ENCODE peak calls at places on chromosome 18, in ten cellular contexts. N, X, L, V, C, H, J, W, I and Q are unnamed samples.

GRCh38 chr18:47150824-47151366 is 595 bp upstream of the HDHD2 start:
- DNase-seq in N (peak), X (no peak), L (no peak), V (no peak), C (no peak), H (peak), J (peak), W (no peak), I (no peak), Q (no peak)

GRCh38 chr18:48493856-48494255 is 45.0 kb upstream of the CTIF start:
- DNase-seq in N (no peak), X (no peak), L (no peak), V (no peak), C (no peak), H (no peak), J (no peak), W (no peak), I (no peak), Q (no peak)

GRCh38 chr18:45670281-45670962 is 53.6 kb upstream of the SLC14A1 start:
- DNase-seq in N (peak), X (peak), L (no peak), V (no peak), C (no peak), H (no peak), J (peak), W (no peak), I (peak), Q (no peak)

GRCh38 chr18:31041346-31042067 is 1.0 kb downstream of the DSC3 start:
- DNase-seq in N (peak), X (no peak), L (peak), V (no peak), C (no peak), H (no peak), J (no peak), W (no peak), I (no peak), Q (no peak)

GRCh38 chr18:65934874-65935273 is 184.1 kb downstream of the CDH7 start:
- DNase-seq in N (no peak), X (no peak), L (no peak), V (no peak), C (no peak), H (no peak), J (no peak), W (no peak), I (no peak), Q (no peak)

GRCh38 chr18:42760290-42760689 is 355.2 kb downstream of the RIT2 start:
- DNase-seq in N (no peak), X (no peak), L (no peak), V (no peak), C (no peak), H (no peak), J (no peak), W (no peak), I (no peak), Q (no peak)

GRCh38 chr18:80109676-80110078 is 615 bp downstream of the ADNP2 start:
- DNase-seq in N (peak), X (peak), L (peak), V (peak), C (peak), H (peak), J (no peak), W (no peak), I (no peak), Q (peak)

GRCh38 chr18:79326413-79327198 is 69.1 kb upstream of the NFATC1 start:
- DNase-seq in N (peak), X (no peak), L (no peak), V (no peak), C (no peak), H (no peak), J (no peak), W (no peak), I (no peak), Q (no peak)

GRCh38 chr18:73365018-73365417 is 497.2 kb upstream of the NETO1 start:
- DNase-seq in N (peak), X (peak), L (no peak), V (no peak), C (no peak), H (no peak), J (no peak), W (no peak), I (no peak), Q (peak)

GRCh38 chr18:11119962-11120361 is 29.4 kb downstream of the PIEZO2 start:
- DNase-seq in N (peak), X (peak), L (no peak), V (no peak), C (peak), H (peak), J (no peak), W (no peak), I (no peak), Q (peak)

GRCh38 chr18:56977284-56977683 is 169.6 kb upstream of the BOD1L2 start:
- DNase-seq in N (no peak), X (no peak), L (no peak), V (no peak), C (no peak), H (no peak), J (no peak), W (no peak), I (no peak), Q (no peak)

GRCh38 chr18:34352385-34353163 is 127.9 kb upstream of the NOL4 start:
- DNase-seq in N (no peak), X (no peak), L (no peak), V (peak), C (no peak), H (no peak), J (no peak), W (no peak), I (no peak), Q (no peak)

GRCh38 chr18:23217781-23218180 is 82.5 kb downstream of the CABLES1 start:
- DNase-seq in N (no peak), X (no peak), L (no peak), V (no peak), C (no peak), H (no peak), J (no peak), W (no peak), I (no peak), Q (no peak)

GRCh38 chr18:46481048-46481846 is 175.8 kb downstream of the LOXHD1 start:
- DNase-seq in N (peak), X (peak), L (peak), V (no peak), C (peak), H (peak), J (peak), W (peak), I (peak), Q (peak)

GRCh38 chr18:74521068-74521725 is 13.1 kb upstream of the CNDP1 start:
- DNase-seq in N (no peak), X (no peak), L (no peak), V (no peak), C (no peak), H (no peak), J (no peak), W (no peak), I (no peak), Q (no peak)

GRCh38 chr18:21740474-21740723 is 193 bp upstream of the MIB1 start:
- DNase-seq in N (peak), X (no peak), L (peak), V (no peak), C (peak), H (peak), J (no peak), W (no peak), I (peak), Q (peak)

GRCh38 chr18:21548647-21549046 is 51.9 kb downstream of the ESCO1 start:
- DNase-seq in N (peak), X (peak), L (no peak), V (no peak), C (no peak), H (no peak), J (no peak), W (no peak), I (no peak), Q (no peak)

GRCh38 chr18:55861266-55861665 is 273.3 kb upstream of the TCF4 start:
- DNase-seq in N (peak), X (peak), L (peak), V (no peak), C (no peak), H (no peak), J (no peak), W (no peak), I (no peak), Q (peak)

GRCh38 chr18:68935686-68936085 is 137.8 kb downstream of the CCDC102B start:
- DNase-seq in N (no peak), X (no peak), L (no peak), V (no peak), C (no peak), H (no peak), J (no peak), W (no peak), I (no peak), Q (no peak)

GRCh38 chr18:46055841-46056240 is 16.2 kb downstream of the PSTPIP2 start:
- DNase-seq in N (no peak), X (no peak), L (no peak), V (no peak), C (no peak), H (no peak), J (no peak), W (no peak), I (no peak), Q (no peak)

GRCh38 chr18:55420665-55420964 is 167.4 kb downstream of the TCF4 start:
- DNase-seq in N (no peak), X (no peak), L (no peak), V (no peak), C (no peak), H (no peak), J (no peak), W (no peak), I (no peak), Q (no peak)

GRCh38 chr18:69968073-69968472 is 20.4 kb upstream of the CD226 start:
- DNase-seq in N (no peak), X (no peak), L (no peak), V (no peak), C (no peak), H (no peak), J (no peak), W (no peak), I (peak), Q (no peak)

GRCh38 chr18:63956755-63957154 is 7.7 kb downstream of the HMSD start:
- DNase-seq in N (no peak), X (peak), L (no peak), V (no peak), C (no peak), H (no peak), J (no peak), W (no peak), I (no peak), Q (no peak)

GRCh38 chr18:8787764-8788163 is 82.4 kb downstream of the MTCL1 start:
- DNase-seq in N (no peak), X (no peak), L (no peak), V (no peak), C (no peak), H (no peak), J (no peak), W (no peak), I (no peak), Q (no peak)

GRCh38 chr18:73352546-73352945 is 484.8 kb upstream of the NETO1 start:
- DNase-seq in N (no peak), X (no peak), L (no peak), V (no peak), C (no peak), H (no peak), J (no peak), W (no peak), I (no peak), Q (no peak)

GRCh38 chr18:74745658-74746403 is 148.2 kb downstream of the ZNF407 start:
- DNase-seq in N (peak), X (peak), L (peak), V (no peak), C (peak), H (peak), J (no peak), W (no peak), I (no peak), Q (peak)

GRCh38 chr18:36153203-36153602 is 23.5 kb downstream of the ELP2 start:
- DNase-seq in N (peak), X (peak), L (no peak), V (no peak), C (no peak), H (peak), J (no peak), W (no peak), I (no peak), Q (peak)

GRCh38 chr18:54926593-54927297 is 32.5 kb downstream of the CCDC68 start:
- DNase-seq in N (peak), X (peak), L (no peak), V (no peak), C (no peak), H (no peak), J (no peak), W (no peak), I (no peak), Q (no peak)

GRCh38 chr18:50454379-50455005 is 79.6 kb downstream of the SKA1 start:
- DNase-seq in N (no peak), X (no peak), L (no peak), V (no peak), C (no peak), H (no peak), J (no peak), W (no peak), I (no peak), Q (no peak)

GRCh38 chr18:40685241-40685640 is 1269.8 kb upstream of the PIK3C3 start:
- DNase-seq in N (peak), X (no peak), L (no peak), V (no peak), C (no peak), H (no peak), J (no peak), W (no peak), I (no peak), Q (no peak)

GRCh38 chr18:61334491-61334850 is 1.2 kb downstream of the CDH20 start:
- DNase-seq in N (peak), X (no peak), L (no peak), V (no peak), C (no peak), H (no peak), J (no peak), W (no peak), I (no peak), Q (no peak)

GRCh38 chr18:59052965-59053960 is 86.4 kb upstream of the SEC11C start:
- DNase-seq in N (peak), X (no peak), L (no peak), V (peak), C (no peak), H (no peak), J (no peak), W (no peak), I (no peak), Q (no peak)

GRCh38 chr18:966095-967036 is 61.7 kb downstream of the ADCYAP1 start:
- DNase-seq in N (no peak), X (no peak), L (no peak), V (no peak), C (no peak), H (no peak), J (no peak), W (no peak), I (peak), Q (no peak)

GRCh38 chr18:48829443-48830149 is 121.2 kb downstream of the SMAD7 start:
- DNase-seq in N (no peak), X (no peak), L (no peak), V (no peak), C (no peak), H (no peak), J (no peak), W (no peak), I (no peak), Q (no peak)

GRCh38 chr18:75638223-75638596 is 210.7 kb upstream of the SMIM21 start:
- DNase-seq in N (peak), X (peak), L (no peak), V (no peak), C (no peak), H (peak), J (no peak), W (no peak), I (no peak), Q (no peak)

GRCh38 chr18:6566338-6566911 is 151.7 kb upstream of the L3MBTL4 start:
- DNase-seq in N (no peak), X (no peak), L (no peak), V (no peak), C (no peak), H (peak), J (no peak), W (no peak), I (no peak), Q (no peak)

GRCh38 chr18:3579701-3580100 is 129.7 kb downstream of the TGIF1 start:
- DNase-seq in N (peak), X (peak), L (no peak), V (no peak), C (peak), H (peak), J (no peak), W (no peak), I (no peak), Q (peak)

GRCh38 chr18:63098014-63098981 is 221.3 kb downstream of the BCL2 start:
- DNase-seq in N (no peak), X (no peak), L (no peak), V (no peak), C (no peak), H (no peak), J (no peak), W (peak), I (peak), Q (no peak)

GRCh38 chr18:25062720-25063119 is 289.2 kb downstream of the ZNF521 start:
- DNase-seq in N (no peak), X (no peak), L (no peak), V (no peak), C (no peak), H (no peak), J (no peak), W (no peak), I (no peak), Q (no peak)

GRCh38 chr18:7575465-7576026 is 8.4 kb downstream of the PTPRM start:
- DNase-seq in N (peak), X (peak), L (no peak), V (no peak), C (no peak), H (no peak), J (no peak), W (no peak), I (no peak), Q (no peak)